ENCODE peak calls at places on chromosomes 12 and 14, in six cellular contexts. One of them, this sample, is unnamed.

GRCh38 chr14:32524609-32525391 is 195.7 kb downstream of the AKAP6 start:
- DNase-seq in neural crest cell: no peak
- DNase-seq in amygdala: no peak
- DNase-seq in WTC11: no peak
- DNase-seq in cerebellar cortex: no peak
- DNase-seq in stimulated activated CD4-positive, alpha-beta T cell treated with anti-CD3 and anti-CD28 coated beads, Interleukin-1b, Interleukin-23, amount 100 ng/mL, for 24 hours: no peak
- DNase-seq in this sample: no peak

GRCh38 chr12:12612403-12612802 is 727 bp downstream of the CREBL2 start:
- DNase-seq in neural crest cell: peak
- DNase-seq in amygdala: no peak
- DNase-seq in WTC11: no peak
- DNase-seq in cerebellar cortex: peak
- DNase-seq in stimulated activated CD4-positive, alpha-beta T cell treated with anti-CD3 and anti-CD28 coated beads, Interleukin-1b, Interleukin-23, amount 100 ng/mL, for 24 hours: no peak
- DNase-seq in this sample: no peak

GRCh38 chr12:10190558-10191388 is 11.9 kb downstream of the TMEM52B start:
- DNase-seq in neural crest cell: peak
- DNase-seq in amygdala: no peak
- DNase-seq in WTC11: peak
- DNase-seq in cerebellar cortex: peak
- DNase-seq in stimulated activated CD4-positive, alpha-beta T cell treated with anti-CD3 and anti-CD28 coated beads, Interleukin-1b, Interleukin-23, amount 100 ng/mL, for 24 hours: peak
- DNase-seq in this sample: peak

GRCh38 chr12:49413010-49413409 is 45.7 kb downstream of the SPATS2 start:
- DNase-seq in neural crest cell: no peak
- DNase-seq in amygdala: no peak
- DNase-seq in WTC11: no peak
- DNase-seq in cerebellar cortex: no peak
- DNase-seq in stimulated activated CD4-positive, alpha-beta T cell treated with anti-CD3 and anti-CD28 coated beads, Interleukin-1b, Interleukin-23, amount 100 ng/mL, for 24 hours: no peak
- DNase-seq in this sample: no peak

GRCh38 chr12:113318900-113319628 is 15.8 kb downstream of the SLC8B1 start:
- DNase-seq in neural crest cell: no peak
- DNase-seq in amygdala: no peak
- DNase-seq in WTC11: no peak
- DNase-seq in cerebellar cortex: no peak
- DNase-seq in stimulated activated CD4-positive, alpha-beta T cell treated with anti-CD3 and anti-CD28 coated beads, Interleukin-1b, Interleukin-23, amount 100 ng/mL, for 24 hours: no peak
- DNase-seq in this sample: no peak

GRCh38 chr14:106436310-106436905 is 910.0 kb downstream of the TMEM121 start:
- DNase-seq in neural crest cell: no peak
- DNase-seq in amygdala: no peak
- DNase-seq in WTC11: peak
- DNase-seq in cerebellar cortex: peak
- DNase-seq in stimulated activated CD4-positive, alpha-beta T cell treated with anti-CD3 and anti-CD28 coated beads, Interleukin-1b, Interleukin-23, amount 100 ng/mL, for 24 hours: peak
- DNase-seq in this sample: peak

GRCh38 chr14:54814076-54814475 is 88.5 kb downstream of the GCH1 start:
- DNase-seq in neural crest cell: no peak
- DNase-seq in amygdala: no peak
- DNase-seq in WTC11: peak
- DNase-seq in cerebellar cortex: no peak
- DNase-seq in stimulated activated CD4-positive, alpha-beta T cell treated with anti-CD3 and anti-CD28 coated beads, Interleukin-1b, Interleukin-23, amount 100 ng/mL, for 24 hours: peak
- DNase-seq in this sample: no peak

GRCh38 chr14:89308232-89308959 is 108.6 kb downstream of the FOXN3 start:
- DNase-seq in neural crest cell: no peak
- DNase-seq in amygdala: no peak
- DNase-seq in WTC11: no peak
- DNase-seq in cerebellar cortex: no peak
- DNase-seq in stimulated activated CD4-positive, alpha-beta T cell treated with anti-CD3 and anti-CD28 coated beads, Interleukin-1b, Interleukin-23, amount 100 ng/mL, for 24 hours: no peak
- DNase-seq in this sample: no peak

GRCh38 chr12:94649349-94650142 is 811 bp downstream of the TMCC3 start:
- DNase-seq in neural crest cell: peak
- DNase-seq in amygdala: no peak
- DNase-seq in WTC11: peak
- DNase-seq in cerebellar cortex: no peak
- DNase-seq in stimulated activated CD4-positive, alpha-beta T cell treated with anti-CD3 and anti-CD28 coated beads, Interleukin-1b, Interleukin-23, amount 100 ng/mL, for 24 hours: no peak
- DNase-seq in this sample: no peak

GRCh38 chr14:42715316-42715715 is 1108.6 kb downstream of the LRFN5 start:
- DNase-seq in neural crest cell: no peak
- DNase-seq in amygdala: no peak
- DNase-seq in WTC11: no peak
- DNase-seq in cerebellar cortex: no peak
- DNase-seq in stimulated activated CD4-positive, alpha-beta T cell treated with anti-CD3 and anti-CD28 coated beads, Interleukin-1b, Interleukin-23, amount 100 ng/mL, for 24 hours: no peak
- DNase-seq in this sample: no peak

GRCh38 chr14:105315941-105316562 is 1.5 kb downstream of the PACS2 start:
- DNase-seq in neural crest cell: no peak
- DNase-seq in amygdala: no peak
- DNase-seq in WTC11: no peak
- DNase-seq in cerebellar cortex: no peak
- DNase-seq in stimulated activated CD4-positive, alpha-beta T cell treated with anti-CD3 and anti-CD28 coated beads, Interleukin-1b, Interleukin-23, amount 100 ng/mL, for 24 hours: no peak
- DNase-seq in this sample: no peak

GRCh38 chr14:94269156-94269555 is 23.9 kb downstream of the SERPINA10 start:
- DNase-seq in neural crest cell: no peak
- DNase-seq in amygdala: no peak
- DNase-seq in WTC11: no peak
- DNase-seq in cerebellar cortex: no peak
- DNase-seq in stimulated activated CD4-positive, alpha-beta T cell treated with anti-CD3 and anti-CD28 coated beads, Interleukin-1b, Interleukin-23, amount 100 ng/mL, for 24 hours: no peak
- DNase-seq in this sample: no peak

GRCh38 chr12:95882873-95883272 is 24.1 kb downstream of the SNRPF start:
- DNase-seq in neural crest cell: no peak
- DNase-seq in amygdala: no peak
- DNase-seq in WTC11: no peak
- DNase-seq in cerebellar cortex: no peak
- DNase-seq in stimulated activated CD4-positive, alpha-beta T cell treated with anti-CD3 and anti-CD28 coated beads, Interleukin-1b, Interleukin-23, amount 100 ng/mL, for 24 hours: no peak
- DNase-seq in this sample: no peak

GRCh38 chr12:47885566-47885965 is 19.2 kb downstream of the VDR start:
- DNase-seq in neural crest cell: no peak
- DNase-seq in amygdala: no peak
- DNase-seq in WTC11: no peak
- DNase-seq in cerebellar cortex: no peak
- DNase-seq in stimulated activated CD4-positive, alpha-beta T cell treated with anti-CD3 and anti-CD28 coated beads, Interleukin-1b, Interleukin-23, amount 100 ng/mL, for 24 hours: no peak
- DNase-seq in this sample: no peak

GRCh38 chr14:86510503-86510902 is 980.6 kb downstream of the FLRT2 start:
- DNase-seq in neural crest cell: no peak
- DNase-seq in amygdala: no peak
- DNase-seq in WTC11: no peak
- DNase-seq in cerebellar cortex: no peak
- DNase-seq in stimulated activated CD4-positive, alpha-beta T cell treated with anti-CD3 and anti-CD28 coated beads, Interleukin-1b, Interleukin-23, amount 100 ng/mL, for 24 hours: no peak
- DNase-seq in this sample: no peak

GRCh38 chr12:647713-648085 is 15.5 kb downstream of the NINJ2 start:
- DNase-seq in neural crest cell: no peak
- DNase-seq in amygdala: no peak
- DNase-seq in WTC11: no peak
- DNase-seq in cerebellar cortex: no peak
- DNase-seq in stimulated activated CD4-positive, alpha-beta T cell treated with anti-CD3 and anti-CD28 coated beads, Interleukin-1b, Interleukin-23, amount 100 ng/mL, for 24 hours: no peak
- DNase-seq in this sample: no peak

GRCh38 chr12:29547151-29547561 is 49.7 kb upstream of the OVCH1 start:
- DNase-seq in neural crest cell: no peak
- DNase-seq in amygdala: no peak
- DNase-seq in WTC11: no peak
- DNase-seq in cerebellar cortex: no peak
- DNase-seq in stimulated activated CD4-positive, alpha-beta T cell treated with anti-CD3 and anti-CD28 coated beads, Interleukin-1b, Interleukin-23, amount 100 ng/mL, for 24 hours: no peak
- DNase-seq in this sample: no peak

GRCh38 chr12:89084751-89085150 is 267.6 kb downstream of the DUSP6 start:
- DNase-seq in neural crest cell: no peak
- DNase-seq in amygdala: no peak
- DNase-seq in WTC11: no peak
- DNase-seq in cerebellar cortex: no peak
- DNase-seq in stimulated activated CD4-positive, alpha-beta T cell treated with anti-CD3 and anti-CD28 coated beads, Interleukin-1b, Interleukin-23, amount 100 ng/mL, for 24 hours: no peak
- DNase-seq in this sample: no peak

GRCh38 chr14:20305265-20306078 is at the start of gene TTC5:
- DNase-seq in neural crest cell: peak
- DNase-seq in amygdala: peak
- DNase-seq in WTC11: peak
- DNase-seq in cerebellar cortex: peak
- DNase-seq in stimulated activated CD4-positive, alpha-beta T cell treated with anti-CD3 and anti-CD28 coated beads, Interleukin-1b, Interleukin-23, amount 100 ng/mL, for 24 hours: peak
- DNase-seq in this sample: peak

GRCh38 chr12:12469386-12469785 is 93.3 kb downstream of the DUSP16 start:
- DNase-seq in neural crest cell: no peak
- DNase-seq in amygdala: no peak
- DNase-seq in WTC11: no peak
- DNase-seq in cerebellar cortex: no peak
- DNase-seq in stimulated activated CD4-positive, alpha-beta T cell treated with anti-CD3 and anti-CD28 coated beads, Interleukin-1b, Interleukin-23, amount 100 ng/mL, for 24 hours: no peak
- DNase-seq in this sample: no peak

GRCh38 chr14:61271552-61271951 is 9.6 kb downstream of the TMEM30B start:
- DNase-seq in neural crest cell: no peak
- DNase-seq in amygdala: no peak
- DNase-seq in WTC11: no peak
- DNase-seq in cerebellar cortex: no peak
- DNase-seq in stimulated activated CD4-positive, alpha-beta T cell treated with anti-CD3 and anti-CD28 coated beads, Interleukin-1b, Interleukin-23, amount 100 ng/mL, for 24 hours: no peak
- DNase-seq in this sample: no peak

GRCh38 chr12:49609875-49610154 is 4.4 kb upstream of the FAM186B start:
- DNase-seq in neural crest cell: no peak
- DNase-seq in amygdala: no peak
- DNase-seq in WTC11: no peak
- DNase-seq in cerebellar cortex: no peak
- DNase-seq in stimulated activated CD4-positive, alpha-beta T cell treated with anti-CD3 and anti-CD28 coated beads, Interleukin-1b, Interleukin-23, amount 100 ng/mL, for 24 hours: no peak
- DNase-seq in this sample: no peak

GRCh38 chr12:46473634-46474201 is 101.1 kb upstream of the SLC38A2 start:
- DNase-seq in neural crest cell: no peak
- DNase-seq in amygdala: no peak
- DNase-seq in WTC11: no peak
- DNase-seq in cerebellar cortex: no peak
- DNase-seq in stimulated activated CD4-positive, alpha-beta T cell treated with anti-CD3 and anti-CD28 coated beads, Interleukin-1b, Interleukin-23, amount 100 ng/mL, for 24 hours: no peak
- DNase-seq in this sample: no peak

GRCh38 chr14:71702799-71703198 is 229.4 kb upstream of the RGS6 start:
- DNase-seq in neural crest cell: no peak
- DNase-seq in amygdala: no peak
- DNase-seq in WTC11: no peak
- DNase-seq in cerebellar cortex: no peak
- DNase-seq in stimulated activated CD4-positive, alpha-beta T cell treated with anti-CD3 and anti-CD28 coated beads, Interleukin-1b, Interleukin-23, amount 100 ng/mL, for 24 hours: no peak
- DNase-seq in this sample: no peak

GRCh38 chr12:117830471-117830870 is 138.3 kb downstream of the KSR2 start:
- DNase-seq in neural crest cell: no peak
- DNase-seq in amygdala: no peak
- DNase-seq in WTC11: no peak
- DNase-seq in cerebellar cortex: no peak
- DNase-seq in stimulated activated CD4-positive, alpha-beta T cell treated with anti-CD3 and anti-CD28 coated beads, Interleukin-1b, Interleukin-23, amount 100 ng/mL, for 24 hours: no peak
- DNase-seq in this sample: no peak

GRCh38 chr14:53215101-53215500 is 62.0 kb upstream of the DDHD1 start:
- DNase-seq in neural crest cell: no peak
- DNase-seq in amygdala: no peak
- DNase-seq in WTC11: no peak
- DNase-seq in cerebellar cortex: no peak
- DNase-seq in stimulated activated CD4-positive, alpha-beta T cell treated with anti-CD3 and anti-CD28 coated beads, Interleukin-1b, Interleukin-23, amount 100 ng/mL, for 24 hours: no peak
- DNase-seq in this sample: no peak

GRCh38 chr12:118402251-118402650 is 25.9 kb downstream of the SUDS3 start:
- DNase-seq in neural crest cell: no peak
- DNase-seq in amygdala: no peak
- DNase-seq in WTC11: no peak
- DNase-seq in cerebellar cortex: no peak
- DNase-seq in stimulated activated CD4-positive, alpha-beta T cell treated with anti-CD3 and anti-CD28 coated beads, Interleukin-1b, Interleukin-23, amount 100 ng/mL, for 24 hours: no peak
- DNase-seq in this sample: no peak

GRCh38 chr12:130920711-130921381 is 32.9 kb upstream of the ADGRD1 start:
- DNase-seq in neural crest cell: no peak
- DNase-seq in amygdala: no peak
- DNase-seq in WTC11: no peak
- DNase-seq in cerebellar cortex: no peak
- DNase-seq in stimulated activated CD4-positive, alpha-beta T cell treated with anti-CD3 and anti-CD28 coated beads, Interleukin-1b, Interleukin-23, amount 100 ng/mL, for 24 hours: no peak
- DNase-seq in this sample: no peak

GRCh38 chr12:128966411-128966810 is 113.1 kb downstream of the GLT1D1 start:
- DNase-seq in neural crest cell: no peak
- DNase-seq in amygdala: no peak
- DNase-seq in WTC11: no peak
- DNase-seq in cerebellar cortex: no peak
- DNase-seq in stimulated activated CD4-positive, alpha-beta T cell treated with anti-CD3 and anti-CD28 coated beads, Interleukin-1b, Interleukin-23, amount 100 ng/mL, for 24 hours: no peak
- DNase-seq in this sample: no peak

GRCh38 chr12:53659011-53659551 is 16.8 kb downstream of the ATP5MC2 start:
- DNase-seq in neural crest cell: peak
- DNase-seq in amygdala: peak
- DNase-seq in WTC11: no peak
- DNase-seq in cerebellar cortex: peak
- DNase-seq in stimulated activated CD4-positive, alpha-beta T cell treated with anti-CD3 and anti-CD28 coated beads, Interleukin-1b, Interleukin-23, amount 100 ng/mL, for 24 hours: no peak
- DNase-seq in this sample: peak

GRCh38 chr14:101823511-101824120 is 62.1 kb downstream of the PPP2R5C start:
- DNase-seq in neural crest cell: no peak
- DNase-seq in amygdala: no peak
- DNase-seq in WTC11: no peak
- DNase-seq in cerebellar cortex: peak
- DNase-seq in stimulated activated CD4-positive, alpha-beta T cell treated with anti-CD3 and anti-CD28 coated beads, Interleukin-1b, Interleukin-23, amount 100 ng/mL, for 24 hours: peak
- DNase-seq in this sample: no peak

GRCh38 chr12:108394196-108394595 is 55.1 kb upstream of the CMKLR1 start:
- DNase-seq in neural crest cell: no peak
- DNase-seq in amygdala: no peak
- DNase-seq in WTC11: no peak
- DNase-seq in cerebellar cortex: peak
- DNase-seq in stimulated activated CD4-positive, alpha-beta T cell treated with anti-CD3 and anti-CD28 coated beads, Interleukin-1b, Interleukin-23, amount 100 ng/mL, for 24 hours: no peak
- DNase-seq in this sample: no peak

GRCh38 chr12:21647179-21647578 is 10.5 kb downstream of the LDHB start:
- DNase-seq in neural crest cell: no peak
- DNase-seq in amygdala: no peak
- DNase-seq in WTC11: no peak
- DNase-seq in cerebellar cortex: no peak
- DNase-seq in stimulated activated CD4-positive, alpha-beta T cell treated with anti-CD3 and anti-CD28 coated beads, Interleukin-1b, Interleukin-23, amount 100 ng/mL, for 24 hours: no peak
- DNase-seq in this sample: no peak

GRCh38 chr14:104138098-104138890 is at the start of gene KIF26A:
- DNase-seq in neural crest cell: peak
- DNase-seq in amygdala: no peak
- DNase-seq in WTC11: peak
- DNase-seq in cerebellar cortex: peak
- DNase-seq in stimulated activated CD4-positive, alpha-beta T cell treated with anti-CD3 and anti-CD28 coated beads, Interleukin-1b, Interleukin-23, amount 100 ng/mL, for 24 hours: no peak
- DNase-seq in this sample: no peak

GRCh38 chr14:101058571-101058970 is 155.0 kb upstream of the RTL1 start:
- DNase-seq in neural crest cell: no peak
- DNase-seq in amygdala: no peak
- DNase-seq in WTC11: no peak
- DNase-seq in cerebellar cortex: no peak
- DNase-seq in stimulated activated CD4-positive, alpha-beta T cell treated with anti-CD3 and anti-CD28 coated beads, Interleukin-1b, Interleukin-23, amount 100 ng/mL, for 24 hours: no peak
- DNase-seq in this sample: no peak

GRCh38 chr12:99009654-99010296 is 364.7 kb downstream of the APAF1 start:
- DNase-seq in neural crest cell: no peak
- DNase-seq in amygdala: no peak
- DNase-seq in WTC11: no peak
- DNase-seq in cerebellar cortex: no peak
- DNase-seq in stimulated activated CD4-positive, alpha-beta T cell treated with anti-CD3 and anti-CD28 coated beads, Interleukin-1b, Interleukin-23, amount 100 ng/mL, for 24 hours: no peak
- DNase-seq in this sample: no peak

GRCh38 chr12:124938606-124939427 is 24.4 kb upstream of the UBC start:
- DNase-seq in neural crest cell: no peak
- DNase-seq in amygdala: no peak
- DNase-seq in WTC11: peak
- DNase-seq in cerebellar cortex: peak
- DNase-seq in stimulated activated CD4-positive, alpha-beta T cell treated with anti-CD3 and anti-CD28 coated beads, Interleukin-1b, Interleukin-23, amount 100 ng/mL, for 24 hours: no peak
- DNase-seq in this sample: no peak

This sample was measured in NCI-H1930.